ENCODE peak calls at places on chromosomes 1 and 21, in six cellular contexts. One of them, this sample, is unnamed.

GRCh38 chr1:161720956-161721737 is at the start of gene FCRLB:
- DNase-seq in IMR-90: no peak
- DNase-seq in H1: no peak
- DNase-seq in neuronal stem cell: no peak
- DNase-seq in H9: no peak
- DNase-seq in trophoblast cell: no peak
- DNase-seq in this sample: no peak

GRCh38 chr1:243471754-243472725 is 216.2 kb downstream of the SDCCAG8 start:
- DNase-seq in IMR-90: peak
- DNase-seq in trophoblast cell: peak
- DNase-seq in H9: peak
- DNase-seq in neuronal stem cell: no peak
- DNase-seq in H1: no peak
- DNase-seq in this sample: no peak

GRCh38 chr1:43329995-43330751 is 7.4 kb upstream of the MPL start:
- DNase-seq in neuronal stem cell: no peak
- DNase-seq in trophoblast cell: peak
- DNase-seq in H9: peak
- DNase-seq in H1: no peak
- DNase-seq in IMR-90: peak
- DNase-seq in this sample: peak

GRCh38 chr1:93844262-93845045 is 34.6 kb downstream of the DNTTIP2 start:
- DNase-seq in neuronal stem cell: peak
- DNase-seq in trophoblast cell: peak
- DNase-seq in H1: no peak
- DNase-seq in IMR-90: peak
- DNase-seq in H9: peak
- DNase-seq in this sample: peak

GRCh38 chr1:228488107-228488817 is 1.1 kb downstream of the RNF187 start:
- DNase-seq in H9: no peak
- DNase-seq in trophoblast cell: no peak
- DNase-seq in neuronal stem cell: no peak
- DNase-seq in H1: no peak
- DNase-seq in IMR-90: no peak
- DNase-seq in this sample: no peak

GRCh38 chr1:64864018-64864945 is 102.1 kb downstream of the JAK1 start:
- DNase-seq in H9: no peak
- DNase-seq in H1: no peak
- DNase-seq in trophoblast cell: peak
- DNase-seq in IMR-90: no peak
- DNase-seq in neuronal stem cell: no peak
- DNase-seq in this sample: peak

GRCh38 chr1:53559391-53559815 is 100.2 kb downstream of the DMRTB1 start:
- DNase-seq in neuronal stem cell: no peak
- DNase-seq in H1: no peak
- DNase-seq in trophoblast cell: no peak
- DNase-seq in H9: no peak
- DNase-seq in IMR-90: no peak
- DNase-seq in this sample: no peak

GRCh38 chr1:162562452-162562828 is 918 bp downstream of the UAP1 start:
- DNase-seq in IMR-90: peak
- DNase-seq in neuronal stem cell: no peak
- DNase-seq in H9: no peak
- DNase-seq in trophoblast cell: peak
- DNase-seq in H1: no peak
- DNase-seq in this sample: peak

GRCh38 chr1:196516373-196516772 is 91.9 kb downstream of the KCNT2 start:
- DNase-seq in H9: no peak
- DNase-seq in IMR-90: no peak
- DNase-seq in H1: no peak
- DNase-seq in trophoblast cell: no peak
- DNase-seq in neuronal stem cell: no peak
- DNase-seq in this sample: no peak

GRCh38 chr1:232369451-232369850 is 260.5 kb downstream of the SIPA1L2 start:
- DNase-seq in trophoblast cell: peak
- DNase-seq in neuronal stem cell: no peak
- DNase-seq in H9: no peak
- DNase-seq in H1: no peak
- DNase-seq in IMR-90: no peak
- DNase-seq in this sample: peak

GRCh38 chr21:18041012-18041411 is 203.6 kb upstream of the CHODL start:
- DNase-seq in neuronal stem cell: no peak
- DNase-seq in H1: no peak
- DNase-seq in trophoblast cell: peak
- DNase-seq in H9: peak
- DNase-seq in IMR-90: no peak
- DNase-seq in this sample: peak

GRCh38 chr1:207316622-207317510 is 4.6 kb upstream of the CD55 start:
- DNase-seq in H9: peak
- DNase-seq in H1: no peak
- DNase-seq in neuronal stem cell: no peak
- DNase-seq in IMR-90: peak
- DNase-seq in trophoblast cell: peak
- DNase-seq in this sample: peak

DNA sequence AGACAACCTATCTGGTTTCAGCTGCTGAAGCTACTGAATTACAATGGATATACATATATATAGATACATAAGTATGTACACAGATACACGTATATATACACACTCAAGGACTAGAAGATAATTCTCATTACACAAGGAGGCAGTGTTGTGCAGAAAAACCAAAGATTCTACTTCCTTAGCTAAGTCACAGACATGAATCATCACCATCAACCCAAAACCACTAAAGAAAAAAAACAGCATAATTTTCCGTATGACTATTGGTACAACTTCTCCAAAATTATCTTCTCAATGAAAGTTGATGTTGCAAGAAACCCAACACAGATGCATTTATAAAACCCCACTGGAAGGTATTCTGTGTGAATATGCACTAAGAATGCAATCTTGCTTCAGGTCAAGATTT is 36.8 kb upstream of the RPF1 start:
- DNase-seq in H9: no peak
- DNase-seq in trophoblast cell: peak
- DNase-seq in IMR-90: peak
- DNase-seq in neuronal stem cell: no peak
- DNase-seq in H1: no peak
- DNase-seq in this sample: peak
- H2AFZ ChIP-seq in H9: no peak
- H2AFZ ChIP-seq in trophoblast cell: no peak
- H2AFZ ChIP-seq in IMR-90: no peak
- H2AFZ ChIP-seq in neuronal stem cell: no peak
- H2AFZ ChIP-seq in H1: no peak
- H2AFZ ChIP-seq in this sample: no peak

GRCh38 chr1:246295968-246296367 is 211.1 kb downstream of the SMYD3 start:
- DNase-seq in trophoblast cell: no peak
- DNase-seq in H1: no peak
- DNase-seq in H9: no peak
- DNase-seq in neuronal stem cell: no peak
- DNase-seq in IMR-90: no peak
- DNase-seq in this sample: no peak
- H4K8ac ChIP-seq in trophoblast cell: no peak
- H4K8ac ChIP-seq in H1: no peak
- H4K8ac ChIP-seq in H9: no peak
- H4K8ac ChIP-seq in neuronal stem cell: no peak
- H4K8ac ChIP-seq in IMR-90: no peak
- H4K8ac ChIP-seq in this sample: no peak

DNA sequence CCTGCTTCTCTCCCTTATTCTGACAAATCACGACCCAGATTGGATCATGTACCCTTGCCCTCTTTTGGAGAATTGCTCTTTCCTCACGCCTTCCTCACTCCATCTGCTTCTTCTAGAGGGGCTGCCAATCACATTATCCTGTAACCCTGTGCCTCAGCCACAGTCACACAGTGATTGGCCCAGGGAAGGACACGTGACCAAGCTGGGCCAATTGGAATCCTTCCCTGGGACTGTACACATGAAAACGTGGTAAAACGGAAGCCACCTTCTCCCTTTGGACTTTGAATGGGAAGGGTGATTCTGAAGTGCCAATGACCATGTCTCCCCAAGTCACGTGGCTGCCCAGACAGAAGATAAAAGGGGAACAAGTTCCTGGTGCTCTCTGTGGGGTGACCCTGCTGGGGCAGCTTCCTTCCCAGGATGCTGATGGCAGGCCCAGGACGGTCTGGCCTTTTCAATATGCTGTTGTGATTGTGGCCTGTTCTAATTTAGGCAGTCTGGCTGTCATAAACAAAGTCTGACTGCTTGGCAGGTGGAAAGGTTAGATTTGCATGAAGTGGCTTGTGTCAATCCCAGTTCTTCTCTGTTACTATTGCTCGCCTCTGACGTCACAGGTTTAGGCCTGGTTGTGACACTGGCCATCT is 92.9 kb downstream of the UBIAD1 start:
- DNase-seq in neuronal stem cell: no peak
- DNase-seq in IMR-90: no peak
- DNase-seq in H9: no peak
- DNase-seq in trophoblast cell: no peak
- DNase-seq in H1: no peak
- DNase-seq in this sample: no peak
- H3K18ac ChIP-seq in neuronal stem cell: no peak
- H3K18ac ChIP-seq in IMR-90: no peak
- H3K18ac ChIP-seq in H9: no peak
- H3K18ac ChIP-seq in trophoblast cell: no peak
- H3K18ac ChIP-seq in H1: no peak
- H3K18ac ChIP-seq in this sample: no peak

DNA sequence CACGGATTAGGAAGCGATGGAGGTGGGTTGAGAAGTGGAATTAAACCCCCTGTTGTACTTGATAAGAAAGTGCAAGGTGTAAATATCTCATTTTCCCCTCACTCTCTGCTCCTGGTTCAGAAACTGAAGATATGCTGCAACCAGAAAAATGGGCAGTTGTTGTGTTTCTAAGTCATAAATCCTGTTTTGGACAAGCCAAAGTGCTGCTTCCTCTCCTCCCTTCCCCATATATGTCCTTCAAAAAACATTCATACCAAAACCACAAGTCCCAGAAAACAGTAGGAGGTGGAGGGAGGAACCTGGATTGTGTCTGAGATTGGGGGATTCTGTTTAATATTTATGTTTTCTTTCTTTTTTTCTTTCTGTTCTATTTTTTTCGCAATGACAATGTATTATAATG is 13.6 kb upstream of the ZNF362 start:
- DNase-seq in H9: no peak
- DNase-seq in trophoblast cell: no peak
- DNase-seq in IMR-90: no peak
- DNase-seq in H1: no peak
- DNase-seq in neuronal stem cell: no peak
- DNase-seq in this sample: no peak
- H2AFZ ChIP-seq in H9: no peak
- H2AFZ ChIP-seq in trophoblast cell: no peak
- H2AFZ ChIP-seq in IMR-90: no peak
- H2AFZ ChIP-seq in H1: no peak
- H2AFZ ChIP-seq in neuronal stem cell: no peak
- H2AFZ ChIP-seq in this sample: no peak

GRCh38 chr1:174998569-174999215 is 1.1 kb upstream of the CACYBP start:
- DNase-seq in neuronal stem cell: peak
- DNase-seq in trophoblast cell: peak
- DNase-seq in H9: peak
- DNase-seq in IMR-90: peak
- DNase-seq in H1: no peak
- DNase-seq in this sample: peak
- H4K8ac ChIP-seq in neuronal stem cell: no peak
- H4K8ac ChIP-seq in trophoblast cell: peak
- H4K8ac ChIP-seq in H9: no peak
- H4K8ac ChIP-seq in IMR-90: peak
- H4K8ac ChIP-seq in H1: peak
- H4K8ac ChIP-seq in this sample: peak

GRCh38 chr1:156053770-156054499 is at the start of gene UBQLN4:
- DNase-seq in H1: no peak
- DNase-seq in H9: peak
- DNase-seq in neuronal stem cell: peak
- DNase-seq in trophoblast cell: peak
- DNase-seq in IMR-90: peak
- DNase-seq in this sample: peak
- H3K18ac ChIP-seq in H1: peak
- H3K18ac ChIP-seq in H9: peak
- H3K18ac ChIP-seq in neuronal stem cell: peak
- H3K18ac ChIP-seq in trophoblast cell: peak
- H3K18ac ChIP-seq in IMR-90: peak
- H3K18ac ChIP-seq in this sample: peak

GRCh38 chr21:16974060-16974459 is 538.8 kb upstream of the CXADR start:
- DNase-seq in H9: no peak
- DNase-seq in H1: no peak
- DNase-seq in trophoblast cell: no peak
- DNase-seq in IMR-90: peak
- DNase-seq in neuronal stem cell: no peak
- DNase-seq in this sample: no peak
- H2AFZ ChIP-seq in H9: no peak
- H2AFZ ChIP-seq in H1: no peak
- H2AFZ ChIP-seq in trophoblast cell: no peak
- H2AFZ ChIP-seq in IMR-90: no peak
- H2AFZ ChIP-seq in neuronal stem cell: no peak
- H2AFZ ChIP-seq in this sample: no peak

GRCh38 chr1:23344111-23344986 is at the start of gene HNRNPR:
- DNase-seq in IMR-90: peak
- DNase-seq in H1: peak
- DNase-seq in trophoblast cell: peak
- DNase-seq in neuronal stem cell: peak
- DNase-seq in H9: peak
- DNase-seq in this sample: peak
- H4K8ac ChIP-seq in IMR-90: peak
- H4K8ac ChIP-seq in H1: peak
- H4K8ac ChIP-seq in trophoblast cell: peak
- H4K8ac ChIP-seq in neuronal stem cell: no peak
- H4K8ac ChIP-seq in H9: no peak
- H4K8ac ChIP-seq in this sample: peak

This sample was measured in mesenchymal stem cell.